ENCODE peak calls at places on chromosomes 11 and 22, in seven cellular contexts. I is heart right ventricle, O is fibroblast of lung, M is HCT116, E is upper lobe of right lung, U is BE2C, L is SK-N-SH. Q is an unnamed sample.

GRCh38 chr22:45344339-45344738 is 34.6 kb downstream of the FAM118A start:
- DNase-seq in I (no peak), O (peak; percentile 26), M (no peak), E (no peak), U (peak; percentile 19), L (no peak), Q (no peak)

GRCh38 chr11:110305169-110306018 is 9.0 kb upstream of the RDX start:
- DNase-seq in I (no peak), O (no peak), M (no peak), E (no peak), U (no peak), L (peak; percentile 37), Q (no peak)

GRCh38 chr22:20015971-20016733 is 471 bp downstream of the ARVCF start:
- DNase-seq in I (peak; percentile 39), O (no peak), M (no peak), E (peak; percentile 80), U (peak; percentile 69), L (peak; percentile 71), Q (peak; percentile 27)

GRCh38 chr22:38262051-38262795 is 10.6 kb downstream of the TMEM184B start:
- DNase-seq in I (peak; percentile 69), O (no peak), M (no peak), E (peak; percentile 88), U (peak; percentile 51), L (peak; percentile 29), Q (peak; percentile 26)

GRCh38 chr11:109267293-109268095 is 154.5 kb upstream of the C11orf87 start:
- DNase-seq in I (no peak), O (no peak), M (no peak), E (no peak), U (no peak), L (no peak), Q (no peak)

GRCh38 chr11:62445314-62445740 is 26.5 kb downstream of the SCGB1A1 start:
- DNase-seq in I (no peak), O (peak; percentile 80), M (no peak), E (no peak), U (no peak), L (no peak), Q (peak; percentile 81)

GRCh38 chr11:108432783-108433182 is 34.5 kb downstream of the C11orf65 start:
- DNase-seq in I (no peak), O (peak; percentile 5), M (no peak), E (no peak), U (no peak), L (no peak), Q (no peak)

GRCh38 chr11:129189646-129190045 is 2.5 kb downstream of the ARHGAP32 start:
- DNase-seq in I (no peak), O (no peak), M (no peak), E (no peak), U (no peak), L (no peak), Q (no peak)

GRCh38 chr11:30478923-30479322 is 107.2 kb downstream of the MPPED2 start:
- DNase-seq in I (peak; percentile 44), O (no peak), M (no peak), E (no peak), U (no peak), L (no peak), Q (no peak)

GRCh38 chr11:10233581-10233980 is 60.4 kb downstream of the SBF2 start:
- DNase-seq in I (no peak), O (peak; percentile 42), M (peak; percentile 39), E (no peak), U (no peak), L (peak; percentile 8), Q (no peak)

GRCh38 chr11:34558211-34558610 is 44.6 kb upstream of the ELF5 start:
- DNase-seq in I (no peak), O (no peak), M (no peak), E (no peak), U (no peak), L (no peak), Q (peak; percentile 15)

GRCh38 chr22:42711895-42712837 is 8.5 kb downstream of the A4GALT start:
- DNase-seq in I (no peak), O (no peak), M (no peak), E (no peak), U (no peak), L (no peak), Q (no peak)

GRCh38 chr11:129861702-129862107 is 33.7 kb downstream of the NFRKB start:
- DNase-seq in I (no peak), O (peak; percentile 90), M (peak; percentile 61), E (peak; percentile 80), U (no peak), L (no peak), Q (peak; percentile 80)

GRCh38 chr11:126925321-126926093 is 75.1 kb downstream of the KIRREL3 start:
- DNase-seq in I (no peak), O (no peak), M (no peak), E (no peak), U (no peak), L (no peak), Q (peak; percentile 75)

GRCh38 chr11:48005133-48005532 is 24.8 kb downstream of the PTPRJ start:
- DNase-seq in I (no peak), O (peak; percentile 47), M (no peak), E (no peak), U (no peak), L (no peak), Q (no peak)

GRCh38 chr11:126139541-126140091 is 71.8 kb downstream of the RPUSD4 start:
- DNase-seq in I (peak; percentile 51), O (peak; percentile 83), M (no peak), E (no peak), U (no peak), L (no peak), Q (peak; percentile 77)

GRCh38 chr11:39570526-39570925 is 1888.9 kb downstream of the LRRC4C start:
- DNase-seq in I (no peak), O (no peak), M (no peak), E (no peak), U (no peak), L (no peak), Q (no peak)

GRCh38 chr11:6201486-6201885 is 2.5 kb downstream of the OR52W1 start:
- DNase-seq in I (no peak), O (peak; percentile 2), M (no peak), E (no peak), U (no peak), L (no peak), Q (no peak)

GRCh38 chr11:130675456-130675855 is 227.0 kb downstream of the ADAMTS15 start:
- DNase-seq in I (peak; percentile 79), O (peak; percentile 51), M (no peak), E (no peak), U (peak; percentile 52), L (no peak), Q (peak; percentile 67)

GRCh38 chr11:108670381-108670930 is 5.6 kb downstream of the DDX10 start:
- DNase-seq in I (no peak), O (no peak), M (no peak), E (no peak), U (no peak), L (peak; percentile 34), Q (no peak)

GRCh38 chr22:43225609-43226008 is 38.7 kb upstream of the TTLL12 start:
- DNase-seq in I (no peak), O (no peak), M (no peak), E (no peak), U (no peak), L (no peak), Q (no peak)

GRCh38 chr11:31060880-31061279 is 308.7 kb downstream of the DCDC1 start:
- DNase-seq in I (no peak), O (peak; percentile 84), M (no peak), E (no peak), U (no peak), L (no peak), Q (peak; percentile 28)

GRCh38 chr22:37741312-37741795 is 44.5 kb downstream of the TRIOBP start:
- DNase-seq in I (peak; percentile 76), O (peak; percentile 99), M (no peak), E (peak; percentile 85), U (peak; percentile 96), L (peak; percentile 95), Q (peak; percentile 92)

GRCh38 chr11:16739326-16739875 is 954 bp downstream of the C11orf58 start:
- DNase-seq in I (no peak), O (peak; percentile 26), M (no peak), E (no peak), U (no peak), L (peak; percentile 17), Q (no peak)

DNA sequence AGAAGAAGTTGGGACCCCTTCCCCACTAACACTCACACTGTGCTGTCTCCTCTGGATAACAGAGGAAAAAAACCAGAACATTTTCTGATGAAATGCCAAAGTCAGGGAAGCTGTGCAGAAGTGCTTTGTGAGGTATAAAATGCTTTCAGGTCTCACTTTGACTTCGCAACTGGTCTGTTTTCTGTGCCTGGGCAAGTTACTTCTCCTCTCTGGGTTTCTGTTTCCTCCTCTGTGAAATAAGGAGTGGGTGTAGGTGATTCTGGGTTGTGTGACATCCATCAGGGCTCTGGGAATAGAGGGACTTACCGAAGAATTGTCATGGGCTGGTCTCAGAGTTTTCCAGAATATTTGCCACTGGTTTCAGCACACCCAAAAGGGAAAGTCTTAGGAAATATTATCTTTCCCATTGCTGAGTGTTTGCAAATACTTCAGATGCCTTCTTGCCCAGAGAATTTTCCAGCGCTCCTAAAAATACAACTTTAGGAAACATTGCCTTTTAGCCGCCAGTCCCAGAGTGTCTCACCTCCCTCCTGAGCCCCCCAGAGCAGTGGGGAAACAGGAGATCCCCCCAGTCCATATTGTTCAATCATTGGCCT is 118.5 kb downstream of the KIAA1671 start:
- DNase-seq in I (no peak), O (no peak), M (no peak), E (no peak), U (no peak), L (no peak), Q (no peak)
- H3K4me3 ChIP-seq in I (no peak overlapping the region), O (no peak overlapping the region), M (no peak overlapping the region), E (peak overlapping the region; percentile 36), U (no peak overlapping the region), L (no peak overlapping the region), Q (no peak overlapping the region)

DNA sequence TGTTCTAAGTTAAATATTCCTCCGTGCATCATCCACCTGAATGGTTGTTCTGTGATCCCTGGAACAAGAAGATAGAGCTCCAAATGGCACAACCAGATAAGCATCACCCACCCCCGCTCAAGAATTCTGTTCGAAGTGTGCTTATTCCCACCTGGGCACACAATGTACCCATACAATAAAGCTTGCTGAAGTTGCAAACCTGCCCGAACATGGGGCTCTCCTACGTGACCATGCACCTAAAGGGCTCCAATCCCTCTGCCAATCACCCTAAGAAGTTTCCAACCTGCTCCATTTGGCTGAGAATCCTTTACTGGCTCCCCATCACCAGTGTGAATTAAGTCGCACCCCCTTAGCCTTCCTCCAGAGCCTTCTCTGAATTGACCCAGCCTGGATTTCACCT is 1157.4 kb downstream of the TBC1D22A start:
- DNase-seq in I (no peak), O (no peak), M (no peak), E (no peak), U (no peak), L (no peak), Q (no peak)
- H3K9me3 ChIP-seq in I (no peaks in the 10 kb centered on the region), O (no peaks in the 10 kb centered on the region), M (peaks cover 9% of the 10 kb centered on the region), E (no peaks in the 10 kb centered on the region), U (peaks cover 6% of the 10 kb centered on the region), L (no peaks in the 10 kb centered on the region), Q (no peaks in the 10 kb centered on the region)

GRCh38 chr22:34620832-34621231 is 445.1 kb upstream of the ISX start:
- DNase-seq in I (no peak), O (no peak), M (no peak), E (no peak), U (no peak), L (no peak), Q (no peak)

GRCh38 chr22:34622602-34623001 is 443.4 kb upstream of the ISX start:
- DNase-seq in I (no peak), O (no peak), M (no peak), E (no peak), U (no peak), L (no peak), Q (no peak)

GRCh38 chr22:34623580-34623979 is 442.4 kb upstream of the ISX start:
- DNase-seq in I (no peak), O (no peak), M (no peak), E (no peak), U (no peak), L (no peak), Q (no peak)
- H3K4me3 ChIP-seq in I (no peak overlapping the region), O (no peak overlapping the region), M (no peak overlapping the region), E (no peak overlapping the region), U (no peak overlapping the region), L (no peak overlapping the region), Q (no peak overlapping the region)

GRCh38 chr22:48444320-48445112 is 1383.2 kb downstream of the BRD1 start:
- DNase-seq in I (no peak), O (no peak), M (no peak), E (no peak), U (no peak), L (no peak), Q (no peak)
- H3K9me3 ChIP-seq in I (no peaks in the 10 kb centered on the region), O (no peaks in the 10 kb centered on the region), M (peaks cover 11% of the 10 kb centered on the region), E (no peaks in the 10 kb centered on the region), U (peaks cover 7% of the 10 kb centered on the region), L (no peaks in the 10 kb centered on the region), Q (no peaks in the 10 kb centered on the region)

Q was measured in MG63.